ENCODE peak calls at places on chromosomes 6 and 20, in nine cellular contexts. One of them, this sample, is unnamed.

GRCh38 chr6:52359403-52359802 is 2.5 kb upstream of the PAQR8 start:
- DNase-seq in lower leg skin: no peak
- DNase-seq in RWPE1: no peak
- DNase-seq in suprapubic skin: no peak
- DNase-seq in mucosa of descending colon: no peak
- DNase-seq in GM13976: no peak
- DNase-seq in pancreas: no peak
- DNase-seq in omental fat pad: no peak
- DNase-seq in endothelial cell: no peak
- DNase-seq in this sample: no peak

GRCh38 chr6:45445749-45446454 is 68.2 kb upstream of the SUPT3H start:
- DNase-seq in RWPE1: peak
- DNase-seq in GM13976: no peak
- DNase-seq in omental fat pad: no peak
- DNase-seq in mucosa of descending colon: peak
- DNase-seq in lower leg skin: peak
- DNase-seq in pancreas: peak
- DNase-seq in endothelial cell: peak
- DNase-seq in suprapubic skin: no peak
- DNase-seq in this sample: peak

GRCh38 chr6:90151827-90152449 is 144.7 kb downstream of the BACH2 start:
- DNase-seq in pancreas: no peak
- DNase-seq in endothelial cell: no peak
- DNase-seq in omental fat pad: no peak
- DNase-seq in suprapubic skin: no peak
- DNase-seq in RWPE1: no peak
- DNase-seq in GM13976: no peak
- DNase-seq in lower leg skin: no peak
- DNase-seq in mucosa of descending colon: no peak
- DNase-seq in this sample: no peak

GRCh38 chr6:110399219-110400071 is 15.9 kb downstream of the DDO start:
- DNase-seq in mucosa of descending colon: no peak
- DNase-seq in endothelial cell: no peak
- DNase-seq in omental fat pad: no peak
- DNase-seq in pancreas: no peak
- DNase-seq in GM13976: no peak
- DNase-seq in RWPE1: no peak
- DNase-seq in suprapubic skin: no peak
- DNase-seq in lower leg skin: no peak
- DNase-seq in this sample: no peak

GRCh38 chr6:31083742-31084354 is 28.5 kb downstream of the C6orf15 start:
- DNase-seq in GM13976: peak
- DNase-seq in endothelial cell: peak
- DNase-seq in lower leg skin: no peak
- DNase-seq in pancreas: peak
- DNase-seq in RWPE1: no peak
- DNase-seq in suprapubic skin: no peak
- DNase-seq in omental fat pad: no peak
- DNase-seq in mucosa of descending colon: no peak
- DNase-seq in this sample: peak

GRCh38 chr6:116111552-116112528 is 11.2 kb downstream of the NT5DC1 start:
- DNase-seq in suprapubic skin: no peak
- DNase-seq in mucosa of descending colon: peak
- DNase-seq in pancreas: no peak
- DNase-seq in omental fat pad: no peak
- DNase-seq in GM13976: no peak
- DNase-seq in endothelial cell: peak
- DNase-seq in RWPE1: no peak
- DNase-seq in lower leg skin: no peak
- DNase-seq in this sample: peak

GRCh38 chr6:29005183-29005885 is at the start of gene ZNF311:
- DNase-seq in lower leg skin: peak
- DNase-seq in mucosa of descending colon: peak
- DNase-seq in RWPE1: peak
- DNase-seq in GM13976: no peak
- DNase-seq in pancreas: peak
- DNase-seq in endothelial cell: peak
- DNase-seq in suprapubic skin: no peak
- DNase-seq in omental fat pad: no peak
- DNase-seq in this sample: peak

GRCh38 chr6:52399511-52400315 is 20.4 kb upstream of the EFHC1 start:
- DNase-seq in pancreas: no peak
- DNase-seq in omental fat pad: no peak
- DNase-seq in GM13976: peak
- DNase-seq in suprapubic skin: no peak
- DNase-seq in lower leg skin: no peak
- DNase-seq in RWPE1: peak
- DNase-seq in mucosa of descending colon: no peak
- DNase-seq in endothelial cell: peak
- DNase-seq in this sample: peak

GRCh38 chr6:6407061-6407723 is 86.7 kb upstream of the F13A1 start:
- DNase-seq in GM13976: peak
- DNase-seq in suprapubic skin: no peak
- DNase-seq in lower leg skin: no peak
- DNase-seq in RWPE1: no peak
- DNase-seq in endothelial cell: no peak
- DNase-seq in omental fat pad: no peak
- DNase-seq in mucosa of descending colon: no peak
- DNase-seq in pancreas: no peak
- DNase-seq in this sample: no peak

GRCh38 chr20:17873410-17874270 is 95.0 kb downstream of the SNX5 start:
- DNase-seq in lower leg skin: peak
- DNase-seq in mucosa of descending colon: peak
- DNase-seq in GM13976: no peak
- DNase-seq in endothelial cell: no peak
- DNase-seq in suprapubic skin: peak
- DNase-seq in RWPE1: peak
- DNase-seq in pancreas: peak
- DNase-seq in omental fat pad: peak
- DNase-seq in this sample: peak

GRCh38 chr20:17878069-17878911 is 90.3 kb downstream of the SNX5 start:
- DNase-seq in lower leg skin: no peak
- DNase-seq in mucosa of descending colon: peak
- DNase-seq in RWPE1: no peak
- DNase-seq in suprapubic skin: no peak
- DNase-seq in omental fat pad: no peak
- DNase-seq in endothelial cell: no peak
- DNase-seq in GM13976: no peak
- DNase-seq in pancreas: no peak
- DNase-seq in this sample: no peak

GRCh38 chr20:17875106-17875980 is 93.3 kb downstream of the SNX5 start:
- DNase-seq in omental fat pad: peak
- DNase-seq in suprapubic skin: peak
- DNase-seq in RWPE1: peak
- DNase-seq in GM13976: no peak
- DNase-seq in endothelial cell: no peak
- DNase-seq in lower leg skin: peak
- DNase-seq in pancreas: peak
- DNase-seq in mucosa of descending colon: peak
- DNase-seq in this sample: no peak

GRCh38 chr20:17874271-17875105 is 94.1 kb downstream of the SNX5 start:
- DNase-seq in pancreas: no peak
- DNase-seq in GM13976: no peak
- DNase-seq in omental fat pad: no peak
- DNase-seq in RWPE1: no peak
- DNase-seq in suprapubic skin: no peak
- DNase-seq in mucosa of descending colon: no peak
- DNase-seq in endothelial cell: no peak
- DNase-seq in lower leg skin: no peak
- DNase-seq in this sample: no peak

DNA sequence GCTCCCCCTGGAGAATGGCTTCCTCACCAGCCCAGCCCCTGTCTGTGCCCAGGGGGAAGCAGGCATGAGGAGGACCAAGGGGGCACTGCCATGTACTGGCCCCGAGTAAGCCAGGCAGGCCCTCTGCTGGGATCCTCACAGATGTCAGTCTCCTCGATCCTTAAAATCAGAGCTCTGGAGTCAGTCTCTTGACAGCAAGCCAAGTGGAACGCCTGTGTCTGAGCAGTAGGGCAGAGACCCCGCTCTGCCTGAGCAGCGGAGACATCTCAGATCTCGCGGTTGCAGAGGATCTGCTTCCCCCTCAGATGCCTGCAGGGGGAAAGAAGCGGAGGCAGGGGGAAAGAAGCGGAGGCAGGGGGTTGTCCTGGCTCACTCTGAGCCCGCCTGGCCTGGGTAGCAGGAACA is 92.6 kb downstream of the SNX5 start:
- DNase-seq in pancreas: no peak
- DNase-seq in lower leg skin: no peak
- DNase-seq in omental fat pad: no peak
- DNase-seq in GM13976: no peak
- DNase-seq in endothelial cell: no peak
- DNase-seq in RWPE1: no peak
- DNase-seq in mucosa of descending colon: peak
- DNase-seq in suprapubic skin: no peak
- DNase-seq in this sample: no peak
- TF ChIP-seq CTCF in pancreas: no peak
- TF ChIP-seq CTCF in lower leg skin: no peak
- TF ChIP-seq CTCF in omental fat pad: no peak
- TF ChIP-seq CTCF in GM13976: no peak
- TF ChIP-seq CTCF in endothelial cell: no peak
- TF ChIP-seq CTCF in RWPE1: no peak
- TF ChIP-seq CTCF in mucosa of descending colon: no peak
- TF ChIP-seq CTCF in suprapubic skin: no peak
- TF ChIP-seq CTCF in this sample: no peak

GRCh38 chr20:56995157-56995556 is 271.3 kb downstream of the BMP7 start:
- DNase-seq in mucosa of descending colon: no peak
- DNase-seq in RWPE1: peak
- DNase-seq in endothelial cell: no peak
- DNase-seq in lower leg skin: no peak
- DNase-seq in pancreas: no peak
- DNase-seq in GM13976: no peak
- DNase-seq in omental fat pad: no peak
- DNase-seq in suprapubic skin: no peak
- DNase-seq in this sample: no peak

GRCh38 chr20:56993020-56993419 is 273.4 kb downstream of the BMP7 start:
- DNase-seq in omental fat pad: no peak
- DNase-seq in GM13976: no peak
- DNase-seq in lower leg skin: no peak
- DNase-seq in RWPE1: no peak
- DNase-seq in suprapubic skin: no peak
- DNase-seq in mucosa of descending colon: no peak
- DNase-seq in endothelial cell: no peak
- DNase-seq in pancreas: no peak
- DNase-seq in this sample: no peak

GRCh38 chr20:56994006-56994405 is 272.4 kb downstream of the BMP7 start:
- DNase-seq in lower leg skin: no peak
- DNase-seq in GM13976: no peak
- DNase-seq in RWPE1: no peak
- DNase-seq in mucosa of descending colon: no peak
- DNase-seq in omental fat pad: no peak
- DNase-seq in suprapubic skin: no peak
- DNase-seq in endothelial cell: no peak
- DNase-seq in pancreas: no peak
- DNase-seq in this sample: no peak

GRCh38 chr20:56996533-56996932 is 269.9 kb downstream of the BMP7 start:
- DNase-seq in lower leg skin: no peak
- DNase-seq in endothelial cell: no peak
- DNase-seq in GM13976: no peak
- DNase-seq in mucosa of descending colon: no peak
- DNase-seq in omental fat pad: no peak
- DNase-seq in RWPE1: no peak
- DNase-seq in suprapubic skin: no peak
- DNase-seq in pancreas: no peak
- DNase-seq in this sample: no peak

GRCh38 chr20:56995635-56996075 is 270.8 kb downstream of the BMP7 start:
- DNase-seq in pancreas: no peak
- DNase-seq in endothelial cell: peak
- DNase-seq in GM13976: peak
- DNase-seq in mucosa of descending colon: no peak
- DNase-seq in lower leg skin: no peak
- DNase-seq in omental fat pad: no peak
- DNase-seq in RWPE1: peak
- DNase-seq in suprapubic skin: no peak
- DNase-seq in this sample: peak
- TF ChIP-seq CTCF in pancreas: no peak
- TF ChIP-seq CTCF in endothelial cell: peak
- TF ChIP-seq CTCF in GM13976: peak
- TF ChIP-seq CTCF in mucosa of descending colon: no peak
- TF ChIP-seq CTCF in lower leg skin: no peak
- TF ChIP-seq CTCF in omental fat pad: no peak
- TF ChIP-seq CTCF in RWPE1: peak
- TF ChIP-seq CTCF in suprapubic skin: no peak
- TF ChIP-seq CTCF in this sample: peak

DNA sequence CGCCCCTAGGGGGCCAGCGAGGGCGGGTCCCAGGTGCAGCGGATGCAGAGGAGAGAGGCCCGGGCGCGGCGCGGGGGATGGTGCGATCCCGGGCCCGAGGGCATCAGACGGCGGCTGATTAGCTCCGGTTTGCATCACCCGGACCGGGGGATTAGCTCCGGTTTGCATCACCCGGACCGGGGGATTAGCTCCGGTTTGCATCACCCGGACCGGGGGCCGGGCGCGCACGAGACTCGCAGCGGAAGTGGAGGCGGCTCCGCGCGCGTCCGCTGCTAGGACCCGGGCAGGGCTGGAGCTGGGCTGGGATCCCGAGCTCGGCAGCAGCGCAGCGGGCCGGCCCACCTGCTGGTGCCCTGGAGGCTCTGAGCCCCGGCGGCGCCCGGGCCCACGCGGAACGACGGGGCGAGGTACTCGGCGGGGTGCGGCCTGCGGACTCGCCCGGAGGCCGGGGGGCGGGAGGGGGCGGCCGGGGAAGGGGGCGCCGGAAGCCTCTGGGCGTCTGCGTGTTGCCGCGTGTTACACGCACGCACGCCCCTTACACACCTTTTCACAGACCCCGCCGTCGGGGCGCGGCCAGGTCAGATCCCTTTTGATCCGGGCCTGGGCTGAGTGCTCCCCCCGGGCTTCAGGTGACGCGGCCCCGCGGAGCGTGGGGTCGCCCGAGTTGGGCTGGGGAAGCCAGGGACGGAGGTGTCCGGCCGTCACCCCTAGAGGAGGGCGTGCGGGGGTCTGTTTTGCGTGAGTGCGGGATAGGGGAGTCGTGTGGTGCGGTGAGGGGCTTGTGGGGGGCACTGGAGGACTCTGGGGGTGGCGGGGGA is 412 bp downstream of the TRIB3 start:
- DNase-seq in endothelial cell: peak
- DNase-seq in omental fat pad: no peak
- DNase-seq in pancreas: peak
- DNase-seq in RWPE1: peak
- DNase-seq in lower leg skin: no peak
- DNase-seq in GM13976: peak
- DNase-seq in suprapubic skin: no peak
- DNase-seq in mucosa of descending colon: peak
- DNase-seq in this sample: peak
- TF ChIP-seq CTCF in endothelial cell: no peak
- TF ChIP-seq CTCF in omental fat pad: no peak
- TF ChIP-seq CTCF in pancreas: no peak
- TF ChIP-seq CTCF in RWPE1: no peak
- TF ChIP-seq CTCF in lower leg skin: no peak
- TF ChIP-seq CTCF in GM13976: no peak
- TF ChIP-seq CTCF in suprapubic skin: no peak
- TF ChIP-seq CTCF in mucosa of descending colon: no peak
- TF ChIP-seq CTCF in this sample: no peak

DNA sequence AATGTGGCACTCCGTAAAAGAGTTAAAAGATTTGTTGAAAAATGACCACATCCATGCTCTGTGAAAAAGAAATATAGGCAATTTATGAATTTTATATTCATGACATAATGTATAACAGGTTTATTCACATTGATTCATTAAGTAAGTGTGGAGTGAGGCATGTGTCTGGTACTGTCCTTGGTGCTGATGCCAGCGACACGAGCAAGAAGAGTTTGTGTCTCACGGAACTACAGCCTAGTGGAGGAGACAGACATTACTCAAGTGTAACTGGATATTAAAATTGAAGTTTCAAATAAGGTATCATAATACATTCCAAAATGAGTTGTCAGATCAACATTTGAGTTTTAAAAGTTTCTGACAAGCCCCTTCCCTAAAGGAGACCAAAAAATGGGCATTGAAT is 158.2 kb upstream of the PRND start:
- DNase-seq in mucosa of descending colon: no peak
- DNase-seq in omental fat pad: no peak
- DNase-seq in GM13976: no peak
- DNase-seq in lower leg skin: no peak
- DNase-seq in endothelial cell: peak
- DNase-seq in pancreas: no peak
- DNase-seq in RWPE1: peak
- DNase-seq in suprapubic skin: no peak
- DNase-seq in this sample: peak
- TF ChIP-seq CTCF in mucosa of descending colon: no peak
- TF ChIP-seq CTCF in omental fat pad: no peak
- TF ChIP-seq CTCF in GM13976: no peak
- TF ChIP-seq CTCF in lower leg skin: no peak
- TF ChIP-seq CTCF in endothelial cell: no peak
- TF ChIP-seq CTCF in pancreas: no peak
- TF ChIP-seq CTCF in RWPE1: no peak
- TF ChIP-seq CTCF in suprapubic skin: no peak
- TF ChIP-seq CTCF in this sample: no peak

This sample was measured in activated CD8-positive, alpha-beta T cell treated with anti-CD3 and anti-CD28 coated beads for 36 hours.